ENCODE peak calls at places on chromosomes 12 and 14, in eight cellular contexts. One of them, this sample, is unnamed.

GRCh38 chr12:92292016-92292415 is 146.4 kb upstream of the BTG1 start:
- DNase-seq in H7: no peak
- DNase-seq in aorta: no peak
- DNase-seq in mesendoderm: no peak
- DNase-seq in activated T-cell treated with anti-CD3 and anti-CD28 coated beads, Interleukin-2, amount 50 U/mL, for 72 hours: no peak
- DNase-seq in testis: no peak
- DNase-seq in stimulated activated CD8-positive, alpha-beta memory T cell treated with anti-CD3 and anti-CD28 coated beads, Interleukin-15, amount 100 ng/mL, for 1 hour: no peak
- DNase-seq in posterior vena cava: no peak
- DNase-seq in this sample: no peak

GRCh38 chr14:63727231-63727735 is 582 bp downstream of the SGPP1 start:
- DNase-seq in posterior vena cava: peak; percentile 84
- DNase-seq in mesendoderm: peak; percentile 53
- DNase-seq in H7: peak; percentile 84
- DNase-seq in stimulated activated CD8-positive, alpha-beta memory T cell treated with anti-CD3 and anti-CD28 coated beads, Interleukin-15, amount 100 ng/mL, for 1 hour: no peak
- DNase-seq in activated T-cell treated with anti-CD3 and anti-CD28 coated beads, Interleukin-2, amount 50 U/mL, for 72 hours: peak; percentile 31
- DNase-seq in aorta: peak; percentile 81
- DNase-seq in testis: peak; percentile 67
- DNase-seq in this sample: peak; percentile 36

GRCh38 chr14:105280525-105280924 is 20.3 kb downstream of the BRF1 start:
- DNase-seq in aorta: no peak
- DNase-seq in testis: no peak
- DNase-seq in posterior vena cava: no peak
- DNase-seq in mesendoderm: no peak
- DNase-seq in activated T-cell treated with anti-CD3 and anti-CD28 coated beads, Interleukin-2, amount 50 U/mL, for 72 hours: no peak
- DNase-seq in stimulated activated CD8-positive, alpha-beta memory T cell treated with anti-CD3 and anti-CD28 coated beads, Interleukin-15, amount 100 ng/mL, for 1 hour: no peak
- DNase-seq in H7: peak; percentile 33
- DNase-seq in this sample: no peak

GRCh38 chr14:77485901-77486678 is 12.5 kb downstream of the ISM2 start:
- DNase-seq in testis: no peak
- DNase-seq in activated T-cell treated with anti-CD3 and anti-CD28 coated beads, Interleukin-2, amount 50 U/mL, for 72 hours: no peak
- DNase-seq in mesendoderm: no peak
- DNase-seq in stimulated activated CD8-positive, alpha-beta memory T cell treated with anti-CD3 and anti-CD28 coated beads, Interleukin-15, amount 100 ng/mL, for 1 hour: no peak
- DNase-seq in H7: no peak
- DNase-seq in posterior vena cava: no peak
- DNase-seq in aorta: no peak
- DNase-seq in this sample: no peak

GRCh38 chr12:50720085-50720484 is 43.8 kb upstream of the ATF1 start:
- DNase-seq in H7: no peak
- DNase-seq in stimulated activated CD8-positive, alpha-beta memory T cell treated with anti-CD3 and anti-CD28 coated beads, Interleukin-15, amount 100 ng/mL, for 1 hour: no peak
- DNase-seq in posterior vena cava: no peak
- DNase-seq in mesendoderm: no peak
- DNase-seq in aorta: no peak
- DNase-seq in activated T-cell treated with anti-CD3 and anti-CD28 coated beads, Interleukin-2, amount 50 U/mL, for 72 hours: no peak
- DNase-seq in testis: no peak
- DNase-seq in this sample: no peak

GRCh38 chr14:64891839-64892375 is 12.2 kb upstream of the SPTB start:
- DNase-seq in H7: peak; percentile 59
- DNase-seq in mesendoderm: peak; percentile 70
- DNase-seq in posterior vena cava: no peak
- DNase-seq in activated T-cell treated with anti-CD3 and anti-CD28 coated beads, Interleukin-2, amount 50 U/mL, for 72 hours: peak; percentile 39
- DNase-seq in aorta: no peak
- DNase-seq in testis: no peak
- DNase-seq in stimulated activated CD8-positive, alpha-beta memory T cell treated with anti-CD3 and anti-CD28 coated beads, Interleukin-15, amount 100 ng/mL, for 1 hour: no peak
- DNase-seq in this sample: no peak

GRCh38 chr12:45112306-45112705 is 61.4 kb upstream of the DBX2 start:
- DNase-seq in stimulated activated CD8-positive, alpha-beta memory T cell treated with anti-CD3 and anti-CD28 coated beads, Interleukin-15, amount 100 ng/mL, for 1 hour: no peak
- DNase-seq in aorta: no peak
- DNase-seq in testis: no peak
- DNase-seq in posterior vena cava: no peak
- DNase-seq in H7: no peak
- DNase-seq in mesendoderm: no peak
- DNase-seq in activated T-cell treated with anti-CD3 and anti-CD28 coated beads, Interleukin-2, amount 50 U/mL, for 72 hours: no peak
- DNase-seq in this sample: no peak

GRCh38 chr14:80213602-80214001 is 2.3 kb upstream of the DIO2 start:
- DNase-seq in testis: peak; percentile 72
- DNase-seq in posterior vena cava: no peak
- DNase-seq in H7: peak; percentile 41
- DNase-seq in mesendoderm: peak; percentile 84
- DNase-seq in stimulated activated CD8-positive, alpha-beta memory T cell treated with anti-CD3 and anti-CD28 coated beads, Interleukin-15, amount 100 ng/mL, for 1 hour: no peak
- DNase-seq in aorta: no peak
- DNase-seq in activated T-cell treated with anti-CD3 and anti-CD28 coated beads, Interleukin-2, amount 50 U/mL, for 72 hours: peak; percentile 21
- DNase-seq in this sample: no peak

GRCh38 chr14:103315368-103315911 is 18.6 kb upstream of the EIF5 start:
- DNase-seq in posterior vena cava: peak; percentile 76
- DNase-seq in H7: peak; percentile 34
- DNase-seq in testis: no peak
- DNase-seq in activated T-cell treated with anti-CD3 and anti-CD28 coated beads, Interleukin-2, amount 50 U/mL, for 72 hours: no peak
- DNase-seq in aorta: no peak
- DNase-seq in mesendoderm: no peak
- DNase-seq in stimulated activated CD8-positive, alpha-beta memory T cell treated with anti-CD3 and anti-CD28 coated beads, Interleukin-15, amount 100 ng/mL, for 1 hour: no peak
- DNase-seq in this sample: no peak

GRCh38 chr14:69475194-69475818 is 9.2 kb upstream of the PLEKHD1 start:
- DNase-seq in mesendoderm: peak; percentile 39
- DNase-seq in testis: no peak
- DNase-seq in posterior vena cava: peak; percentile 59
- DNase-seq in H7: peak; percentile 74
- DNase-seq in stimulated activated CD8-positive, alpha-beta memory T cell treated with anti-CD3 and anti-CD28 coated beads, Interleukin-15, amount 100 ng/mL, for 1 hour: no peak
- DNase-seq in activated T-cell treated with anti-CD3 and anti-CD28 coated beads, Interleukin-2, amount 50 U/mL, for 72 hours: no peak
- DNase-seq in aorta: no peak
- DNase-seq in this sample: no peak

GRCh38 chr12:132108211-132108832 is 35.8 kb downstream of the DDX51 start:
- DNase-seq in posterior vena cava: no peak
- DNase-seq in mesendoderm: peak; percentile 60
- DNase-seq in activated T-cell treated with anti-CD3 and anti-CD28 coated beads, Interleukin-2, amount 50 U/mL, for 72 hours: no peak
- DNase-seq in H7: peak; percentile 87
- DNase-seq in aorta: no peak
- DNase-seq in testis: no peak
- DNase-seq in stimulated activated CD8-positive, alpha-beta memory T cell treated with anti-CD3 and anti-CD28 coated beads, Interleukin-15, amount 100 ng/mL, for 1 hour: no peak
- DNase-seq in this sample: no peak

GRCh38 chr14:32478027-32478426 is 148.9 kb downstream of the AKAP6 start:
- DNase-seq in testis: no peak
- DNase-seq in mesendoderm: no peak
- DNase-seq in H7: no peak
- DNase-seq in stimulated activated CD8-positive, alpha-beta memory T cell treated with anti-CD3 and anti-CD28 coated beads, Interleukin-15, amount 100 ng/mL, for 1 hour: no peak
- DNase-seq in activated T-cell treated with anti-CD3 and anti-CD28 coated beads, Interleukin-2, amount 50 U/mL, for 72 hours: no peak
- DNase-seq in aorta: no peak
- DNase-seq in posterior vena cava: no peak
- DNase-seq in this sample: no peak

GRCh38 chr14:99286761-99287160 is 14.8 kb upstream of the BCL11B start:
- DNase-seq in testis: no peak
- DNase-seq in mesendoderm: no peak
- DNase-seq in activated T-cell treated with anti-CD3 and anti-CD28 coated beads, Interleukin-2, amount 50 U/mL, for 72 hours: no peak
- DNase-seq in H7: no peak
- DNase-seq in aorta: no peak
- DNase-seq in stimulated activated CD8-positive, alpha-beta memory T cell treated with anti-CD3 and anti-CD28 coated beads, Interleukin-15, amount 100 ng/mL, for 1 hour: no peak
- DNase-seq in posterior vena cava: no peak
- DNase-seq in this sample: no peak

GRCh38 chr14:33477752-33478151 is 473.1 kb downstream of the EGLN3 start:
- DNase-seq in mesendoderm: no peak
- DNase-seq in aorta: no peak
- DNase-seq in posterior vena cava: no peak
- DNase-seq in testis: no peak
- DNase-seq in stimulated activated CD8-positive, alpha-beta memory T cell treated with anti-CD3 and anti-CD28 coated beads, Interleukin-15, amount 100 ng/mL, for 1 hour: no peak
- DNase-seq in activated T-cell treated with anti-CD3 and anti-CD28 coated beads, Interleukin-2, amount 50 U/mL, for 72 hours: no peak
- DNase-seq in H7: peak; percentile 16
- DNase-seq in this sample: no peak

GRCh38 chr12:27592548-27592947 is 68.5 kb downstream of the PPFIBP1 start:
- DNase-seq in posterior vena cava: no peak
- DNase-seq in activated T-cell treated with anti-CD3 and anti-CD28 coated beads, Interleukin-2, amount 50 U/mL, for 72 hours: no peak
- DNase-seq in testis: no peak
- DNase-seq in H7: no peak
- DNase-seq in mesendoderm: peak; percentile 65
- DNase-seq in aorta: peak; percentile 76
- DNase-seq in stimulated activated CD8-positive, alpha-beta memory T cell treated with anti-CD3 and anti-CD28 coated beads, Interleukin-15, amount 100 ng/mL, for 1 hour: no peak
- DNase-seq in this sample: peak; percentile 14

GRCh38 chr12:81668475-81668874 is 90.7 kb downstream of the PPFIA2 start:
- DNase-seq in mesendoderm: peak; percentile 66
- DNase-seq in activated T-cell treated with anti-CD3 and anti-CD28 coated beads, Interleukin-2, amount 50 U/mL, for 72 hours: peak; percentile 23
- DNase-seq in testis: no peak
- DNase-seq in stimulated activated CD8-positive, alpha-beta memory T cell treated with anti-CD3 and anti-CD28 coated beads, Interleukin-15, amount 100 ng/mL, for 1 hour: no peak
- DNase-seq in posterior vena cava: no peak
- DNase-seq in H7: no peak
- DNase-seq in aorta: no peak
- DNase-seq in this sample: peak; percentile 16

GRCh38 chr12:50614167-50614762 is 109.5 kb downstream of the DIP2B start:
- DNase-seq in mesendoderm: peak; percentile 98
- DNase-seq in activated T-cell treated with anti-CD3 and anti-CD28 coated beads, Interleukin-2, amount 50 U/mL, for 72 hours: no peak
- DNase-seq in posterior vena cava: no peak
- DNase-seq in stimulated activated CD8-positive, alpha-beta memory T cell treated with anti-CD3 and anti-CD28 coated beads, Interleukin-15, amount 100 ng/mL, for 1 hour: no peak
- DNase-seq in H7: peak; percentile 24
- DNase-seq in testis: no peak
- DNase-seq in aorta: no peak
- DNase-seq in this sample: no peak

GRCh38 chr12:51013441-51013840 is 12.7 kb downstream of the SLC11A2 start:
- DNase-seq in aorta: no peak
- DNase-seq in H7: no peak
- DNase-seq in mesendoderm: no peak
- DNase-seq in testis: no peak
- DNase-seq in stimulated activated CD8-positive, alpha-beta memory T cell treated with anti-CD3 and anti-CD28 coated beads, Interleukin-15, amount 100 ng/mL, for 1 hour: no peak
- DNase-seq in posterior vena cava: no peak
- DNase-seq in activated T-cell treated with anti-CD3 and anti-CD28 coated beads, Interleukin-2, amount 50 U/mL, for 72 hours: no peak
- DNase-seq in this sample: no peak

GRCh38 chr12:21819236-21819635 is 44.7 kb upstream of the KCNJ8 start:
- DNase-seq in aorta: no peak
- DNase-seq in H7: no peak
- DNase-seq in posterior vena cava: no peak
- DNase-seq in mesendoderm: peak; percentile 57
- DNase-seq in testis: no peak
- DNase-seq in activated T-cell treated with anti-CD3 and anti-CD28 coated beads, Interleukin-2, amount 50 U/mL, for 72 hours: no peak
- DNase-seq in stimulated activated CD8-positive, alpha-beta memory T cell treated with anti-CD3 and anti-CD28 coated beads, Interleukin-15, amount 100 ng/mL, for 1 hour: no peak
- DNase-seq in this sample: no peak

GRCh38 chr14:26820101-26820500 is 222.3 kb upstream of the NOVA1 start:
- DNase-seq in stimulated activated CD8-positive, alpha-beta memory T cell treated with anti-CD3 and anti-CD28 coated beads, Interleukin-15, amount 100 ng/mL, for 1 hour: no peak
- DNase-seq in H7: no peak
- DNase-seq in activated T-cell treated with anti-CD3 and anti-CD28 coated beads, Interleukin-2, amount 50 U/mL, for 72 hours: no peak
- DNase-seq in posterior vena cava: no peak
- DNase-seq in aorta: no peak
- DNase-seq in mesendoderm: no peak
- DNase-seq in testis: no peak
- DNase-seq in this sample: no peak

GRCh38 chr14:38256358-38256840 is 506 bp upstream of the CLEC14A start:
- DNase-seq in testis: no peak
- DNase-seq in activated T-cell treated with anti-CD3 and anti-CD28 coated beads, Interleukin-2, amount 50 U/mL, for 72 hours: no peak
- DNase-seq in mesendoderm: peak; percentile 52
- DNase-seq in posterior vena cava: peak; percentile 64
- DNase-seq in aorta: no peak
- DNase-seq in H7: peak; percentile 34
- DNase-seq in stimulated activated CD8-positive, alpha-beta memory T cell treated with anti-CD3 and anti-CD28 coated beads, Interleukin-15, amount 100 ng/mL, for 1 hour: no peak
- DNase-seq in this sample: no peak

GRCh38 chr14:99679111-99679510 is 5.0 kb upstream of the CYP46A1 start:
- DNase-seq in H7: no peak
- DNase-seq in mesendoderm: no peak
- DNase-seq in activated T-cell treated with anti-CD3 and anti-CD28 coated beads, Interleukin-2, amount 50 U/mL, for 72 hours: no peak
- DNase-seq in stimulated activated CD8-positive, alpha-beta memory T cell treated with anti-CD3 and anti-CD28 coated beads, Interleukin-15, amount 100 ng/mL, for 1 hour: no peak
- DNase-seq in aorta: no peak
- DNase-seq in posterior vena cava: peak; percentile 64
- DNase-seq in testis: no peak
- DNase-seq in this sample: no peak

GRCh38 chr12:119649202-119649808 is 18.6 kb upstream of the PRKAB1 start:
- DNase-seq in posterior vena cava: no peak
- DNase-seq in testis: no peak
- DNase-seq in H7: peak; percentile 80
- DNase-seq in activated T-cell treated with anti-CD3 and anti-CD28 coated beads, Interleukin-2, amount 50 U/mL, for 72 hours: no peak
- DNase-seq in aorta: no peak
- DNase-seq in stimulated activated CD8-positive, alpha-beta memory T cell treated with anti-CD3 and anti-CD28 coated beads, Interleukin-15, amount 100 ng/mL, for 1 hour: no peak
- DNase-seq in mesendoderm: no peak
- DNase-seq in this sample: no peak

GRCh38 chr12:75852956-75853355 is 178.6 kb downstream of the PHLDA1 start:
- DNase-seq in testis: no peak
- DNase-seq in posterior vena cava: no peak
- DNase-seq in mesendoderm: no peak
- DNase-seq in aorta: no peak
- DNase-seq in H7: no peak
- DNase-seq in activated T-cell treated with anti-CD3 and anti-CD28 coated beads, Interleukin-2, amount 50 U/mL, for 72 hours: no peak
- DNase-seq in stimulated activated CD8-positive, alpha-beta memory T cell treated with anti-CD3 and anti-CD28 coated beads, Interleukin-15, amount 100 ng/mL, for 1 hour: no peak
- DNase-seq in this sample: no peak

GRCh38 chr14:68474741-68475140 is 318.1 kb downstream of the ZFP36L1 start:
- DNase-seq in H7: no peak
- DNase-seq in testis: no peak
- DNase-seq in stimulated activated CD8-positive, alpha-beta memory T cell treated with anti-CD3 and anti-CD28 coated beads, Interleukin-15, amount 100 ng/mL, for 1 hour: no peak
- DNase-seq in activated T-cell treated with anti-CD3 and anti-CD28 coated beads, Interleukin-2, amount 50 U/mL, for 72 hours: no peak
- DNase-seq in mesendoderm: no peak
- DNase-seq in aorta: no peak
- DNase-seq in posterior vena cava: no peak
- DNase-seq in this sample: no peak

GRCh38 chr14:21233457-21234076 is 35.7 kb downstream of the HNRNPC start:
- DNase-seq in H7: peak; percentile 28
- DNase-seq in posterior vena cava: no peak
- DNase-seq in activated T-cell treated with anti-CD3 and anti-CD28 coated beads, Interleukin-2, amount 50 U/mL, for 72 hours: no peak
- DNase-seq in stimulated activated CD8-positive, alpha-beta memory T cell treated with anti-CD3 and anti-CD28 coated beads, Interleukin-15, amount 100 ng/mL, for 1 hour: no peak
- DNase-seq in mesendoderm: peak; percentile 76
- DNase-seq in testis: no peak
- DNase-seq in aorta: peak; percentile 34
- DNase-seq in this sample: peak; percentile 33

GRCh38 chr14:105029402-105029801 is 8.5 kb upstream of the CDCA4 start:
- DNase-seq in activated T-cell treated with anti-CD3 and anti-CD28 coated beads, Interleukin-2, amount 50 U/mL, for 72 hours: no peak
- DNase-seq in mesendoderm: no peak
- DNase-seq in stimulated activated CD8-positive, alpha-beta memory T cell treated with anti-CD3 and anti-CD28 coated beads, Interleukin-15, amount 100 ng/mL, for 1 hour: no peak
- DNase-seq in testis: no peak
- DNase-seq in aorta: no peak
- DNase-seq in posterior vena cava: peak; percentile 46
- DNase-seq in H7: no peak
- DNase-seq in this sample: no peak

GRCh38 chr12:131896811-131897270 is 2.4 kb downstream of the ULK1 start:
- DNase-seq in posterior vena cava: peak; percentile 96
- DNase-seq in aorta: peak; percentile 95
- DNase-seq in testis: no peak
- DNase-seq in stimulated activated CD8-positive, alpha-beta memory T cell treated with anti-CD3 and anti-CD28 coated beads, Interleukin-15, amount 100 ng/mL, for 1 hour: no peak
- DNase-seq in H7: no peak
- DNase-seq in mesendoderm: no peak
- DNase-seq in activated T-cell treated with anti-CD3 and anti-CD28 coated beads, Interleukin-2, amount 50 U/mL, for 72 hours: no peak
- DNase-seq in this sample: no peak

GRCh38 chr12:113087193-113087592 is 30.7 kb downstream of the DTX1 start:
- DNase-seq in stimulated activated CD8-positive, alpha-beta memory T cell treated with anti-CD3 and anti-CD28 coated beads, Interleukin-15, amount 100 ng/mL, for 1 hour: no peak
- DNase-seq in testis: no peak
- DNase-seq in activated T-cell treated with anti-CD3 and anti-CD28 coated beads, Interleukin-2, amount 50 U/mL, for 72 hours: no peak
- DNase-seq in aorta: no peak
- DNase-seq in H7: peak; percentile 62
- DNase-seq in posterior vena cava: no peak
- DNase-seq in mesendoderm: no peak
- DNase-seq in this sample: no peak

GRCh38 chr14:73945159-73945670 is 4.7 kb downstream of the FAM161B start:
- DNase-seq in mesendoderm: no peak
- DNase-seq in stimulated activated CD8-positive, alpha-beta memory T cell treated with anti-CD3 and anti-CD28 coated beads, Interleukin-15, amount 100 ng/mL, for 1 hour: no peak
- DNase-seq in activated T-cell treated with anti-CD3 and anti-CD28 coated beads, Interleukin-2, amount 50 U/mL, for 72 hours: no peak
- DNase-seq in H7: no peak
- DNase-seq in aorta: no peak
- DNase-seq in testis: no peak
- DNase-seq in posterior vena cava: no peak
- DNase-seq in this sample: no peak

GRCh38 chr14:91573894-91574837 is 64.1 kb upstream of the PPP4R3A start:
- DNase-seq in posterior vena cava: peak; percentile 83
- DNase-seq in stimulated activated CD8-positive, alpha-beta memory T cell treated with anti-CD3 and anti-CD28 coated beads, Interleukin-15, amount 100 ng/mL, for 1 hour: peak; percentile 53
- DNase-seq in testis: peak; percentile 94
- DNase-seq in H7: peak; percentile 66
- DNase-seq in mesendoderm: peak; percentile 43
- DNase-seq in activated T-cell treated with anti-CD3 and anti-CD28 coated beads, Interleukin-2, amount 50 U/mL, for 72 hours: peak; percentile 78
- DNase-seq in aorta: peak; percentile 88
- DNase-seq in this sample: peak; percentile 93

GRCh38 chr14:95535226-95536021 is 574 bp downstream of the GLRX5 start:
- DNase-seq in testis: peak; percentile 33
- DNase-seq in aorta: no peak
- DNase-seq in mesendoderm: peak; percentile 42
- DNase-seq in activated T-cell treated with anti-CD3 and anti-CD28 coated beads, Interleukin-2, amount 50 U/mL, for 72 hours: peak; percentile 46
- DNase-seq in H7: peak; percentile 68
- DNase-seq in stimulated activated CD8-positive, alpha-beta memory T cell treated with anti-CD3 and anti-CD28 coated beads, Interleukin-15, amount 100 ng/mL, for 1 hour: no peak
- DNase-seq in posterior vena cava: no peak
- DNase-seq in this sample: peak; percentile 32

GRCh38 chr12:124365726-124366430 is 71.0 kb downstream of the RFLNA start:
- DNase-seq in posterior vena cava: no peak
- DNase-seq in stimulated activated CD8-positive, alpha-beta memory T cell treated with anti-CD3 and anti-CD28 coated beads, Interleukin-15, amount 100 ng/mL, for 1 hour: no peak
- DNase-seq in testis: peak; percentile 53
- DNase-seq in H7: no peak
- DNase-seq in activated T-cell treated with anti-CD3 and anti-CD28 coated beads, Interleukin-2, amount 50 U/mL, for 72 hours: no peak
- DNase-seq in mesendoderm: no peak
- DNase-seq in aorta: no peak
- DNase-seq in this sample: no peak

GRCh38 chr12:117807946-117808345 is 160.8 kb downstream of the KSR2 start:
- DNase-seq in posterior vena cava: no peak
- DNase-seq in aorta: no peak
- DNase-seq in H7: no peak
- DNase-seq in stimulated activated CD8-positive, alpha-beta memory T cell treated with anti-CD3 and anti-CD28 coated beads, Interleukin-15, amount 100 ng/mL, for 1 hour: no peak
- DNase-seq in testis: no peak
- DNase-seq in mesendoderm: no peak
- DNase-seq in activated T-cell treated with anti-CD3 and anti-CD28 coated beads, Interleukin-2, amount 50 U/mL, for 72 hours: no peak
- DNase-seq in this sample: no peak